ENCODE peak calls at places on chromosomes 13 and 19, in four cellular contexts. One of them, this sample, is unnamed.

GRCh38 chr13:43767351-43767901 is 19.3 kb downstream of the ENOX1 start:
- DNase-seq in amniotic stem cell: no peak
- DNase-seq in Caki2: no peak
- DNase-seq in T-helper 2 cell: no peak
- DNase-seq in this sample: no peak

GRCh38 chr13:102311901-102312300 is 89.9 kb downstream of the FGF14 start:
- DNase-seq in amniotic stem cell: no peak
- DNase-seq in Caki2: no peak
- DNase-seq in T-helper 2 cell: no peak
- DNase-seq in this sample: no peak

GRCh38 chr19:10858204-10858828 is 10.1 kb downstream of the C19orf38 start:
- DNase-seq in amniotic stem cell: no peak
- DNase-seq in Caki2: no peak
- DNase-seq in T-helper 2 cell: no peak
- DNase-seq in this sample: no peak

GRCh38 chr19:45637890-45638667 is 1.1 kb downstream of the EML2 start:
- DNase-seq in amniotic stem cell: no peak
- DNase-seq in Caki2: peak
- DNase-seq in T-helper 2 cell: no peak
- DNase-seq in this sample: peak

GRCh38 chr13:30142502-30143211 is 164.7 kb downstream of the KATNAL1 start:
- DNase-seq in amniotic stem cell: peak
- DNase-seq in Caki2: peak
- DNase-seq in T-helper 2 cell: no peak
- DNase-seq in this sample: peak

GRCh38 chr19:38270587-38271167 is 6.3 kb downstream of the SPINT2 start:
- DNase-seq in amniotic stem cell: no peak
- DNase-seq in Caki2: peak
- DNase-seq in T-helper 2 cell: no peak
- DNase-seq in this sample: peak

GRCh38 chr19:47102561-47103135 is 10.9 kb downstream of the ZC3H4 start:
- DNase-seq in amniotic stem cell: no peak
- DNase-seq in Caki2: no peak
- DNase-seq in T-helper 2 cell: no peak
- DNase-seq in this sample: peak

GRCh38 chr19:33878912-33879810 is 82.5 kb downstream of the KCTD15 start:
- DNase-seq in amniotic stem cell: no peak
- DNase-seq in Caki2: no peak
- DNase-seq in T-helper 2 cell: no peak
- DNase-seq in this sample: no peak

GRCh38 chr13:92827503-92827902 is 399.1 kb upstream of the GPC6 start:
- DNase-seq in amniotic stem cell: no peak
- DNase-seq in Caki2: no peak
- DNase-seq in T-helper 2 cell: no peak
- DNase-seq in this sample: no peak

GRCh38 chr19:54190942-54191670 is at the start of gene TSEN34:
- DNase-seq in amniotic stem cell: peak
- DNase-seq in Caki2: no peak
- DNase-seq in T-helper 2 cell: peak
- DNase-seq in this sample: peak

GRCh38 chr19:54102421-54103169 is at the start of gene NDUFA3:
- DNase-seq in amniotic stem cell: peak
- DNase-seq in Caki2: peak
- DNase-seq in T-helper 2 cell: peak
- DNase-seq in this sample: peak

GRCh38 chr13:98416408-98416807 is 160.5 kb downstream of the STK24 start:
- DNase-seq in amniotic stem cell: no peak
- DNase-seq in Caki2: no peak
- DNase-seq in T-helper 2 cell: no peak
- DNase-seq in this sample: no peak

GRCh38 chr13:29476046-29476445 is 119.4 kb downstream of the SLC7A1 start:
- DNase-seq in amniotic stem cell: no peak
- DNase-seq in Caki2: no peak
- DNase-seq in T-helper 2 cell: no peak
- DNase-seq in this sample: no peak

GRCh38 chr13:44903596-44903995 is 85.7 kb downstream of the NUFIP1 start:
- DNase-seq in amniotic stem cell: peak
- DNase-seq in Caki2: no peak
- DNase-seq in T-helper 2 cell: no peak
- DNase-seq in this sample: no peak

GRCh38 chr19:12015753-12016116 is 19.7 kb downstream of the ZNF433 start:
- DNase-seq in amniotic stem cell: no peak
- DNase-seq in Caki2: no peak
- DNase-seq in T-helper 2 cell: no peak
- DNase-seq in this sample: no peak

GRCh38 chr13:87042946-87043345 is 628.2 kb upstream of the SLITRK5 start:
- DNase-seq in amniotic stem cell: no peak
- DNase-seq in Caki2: no peak
- DNase-seq in T-helper 2 cell: no peak
- DNase-seq in this sample: peak

GRCh38 chr13:32737111-32737571 is 150.9 kb downstream of the PDS5B start:
- DNase-seq in amniotic stem cell: no peak
- DNase-seq in Caki2: no peak
- DNase-seq in T-helper 2 cell: no peak
- DNase-seq in this sample: peak

GRCh38 chr19:18700501-18701249 is 17.2 kb downstream of the CRTC1 start:
- DNase-seq in amniotic stem cell: peak
- DNase-seq in Caki2: peak
- DNase-seq in T-helper 2 cell: peak
- DNase-seq in this sample: peak